ENCODE peak calls at places on chromosomes 1 and 21, in four cellular contexts. A, T, I and J are unnamed samples.

GRCh38 chr1:218900621-218901020 is 273.1 kb upstream of the LYPLAL1 start:
- DNase-seq in T (no peak), I (no peak), A (no peak), J (no peak)

GRCh38 chr1:57586842-57587241 is 163.0 kb upstream of the DAB1 start:
- DNase-seq in A (no peak), I (no peak), T (no peak), J (no peak)

GRCh38 chr1:58788259-58788658 is 4.4 kb upstream of the JUN start:
- DNase-seq in A (no peak), T (no peak), I (no peak), J (no peak)

GRCh38 chr21:32336711-32337110 is 38.1 kb downstream of the MRAP start:
- DNase-seq in I (no peak), T (peak), A (no peak), J (peak)

GRCh38 chr1:21622466-21623315 is 46.5 kb downstream of the RAP1GAP start:
- DNase-seq in T (peak), I (no peak), A (peak), J (peak)

GRCh38 chr1:162204129-162204882 is 134.8 kb downstream of the NOS1AP start:
- DNase-seq in I (peak), T (no peak), A (no peak), J (no peak)

GRCh38 chr21:44778094-44778493 is 23.5 kb downstream of the UBE2G2 start:
- DNase-seq in I (peak), T (no peak), A (no peak), J (no peak)

GRCh38 chr1:198681831-198682756 is 43.3 kb downstream of the PTPRC start:
- DNase-seq in I (peak), A (peak), T (peak), J (peak)

GRCh38 chr1:235105051-235106043 is 23.3 kb downstream of the TOMM20 start:
- DNase-seq in A (no peak), T (no peak), I (peak), J (no peak)

GRCh38 chr1:75470448-75470847 is 140.5 kb downstream of the SLC44A5 start:
- DNase-seq in T (no peak), A (no peak), I (no peak), J (no peak)

GRCh38 chr1:38551318-38551717 is 308.3 kb downstream of the RRAGC start:
- DNase-seq in T (no peak), I (no peak), A (no peak), J (no peak)

DNA sequence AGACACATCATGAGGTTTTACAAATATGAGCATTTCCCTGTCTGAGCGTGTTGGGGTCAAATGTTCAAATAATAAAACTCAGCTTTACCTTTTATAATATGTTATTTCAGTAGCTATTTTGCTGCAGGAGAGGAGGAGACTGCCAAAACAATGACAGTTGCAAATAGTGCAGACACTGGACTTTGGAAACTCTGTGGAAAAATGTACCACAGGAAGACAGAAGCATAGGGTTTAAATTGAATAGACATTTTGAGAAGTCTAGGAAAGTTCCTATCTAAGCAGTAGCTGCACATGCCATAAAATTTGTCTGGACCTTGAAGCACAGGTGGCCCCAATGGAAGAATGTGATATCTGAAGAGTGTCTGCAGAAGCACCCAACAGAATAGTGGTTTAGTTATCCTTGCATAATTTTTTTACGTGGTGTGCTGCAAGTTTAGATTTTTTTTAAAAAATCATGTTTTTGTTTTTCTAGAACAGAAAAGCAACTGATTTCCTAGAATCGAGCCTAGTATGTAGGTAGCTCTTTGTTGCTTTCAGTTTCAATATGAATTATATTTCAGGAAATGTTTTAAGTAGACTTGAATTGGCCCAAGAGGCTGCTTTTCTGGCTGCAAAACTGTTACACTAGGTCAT is 14.0 kb upstream of the GBP5 start:
- DNase-seq in A (no peak), I (no peak), T (no peak), J (no peak)
- H3K4me3 ChIP-seq in A (no peak), I (no peak), T (no peak), J (no peak)

GRCh38 chr1:13513885-13514546 is at the start of gene LRRC38:
- DNase-seq in I (no peak), A (peak), T (peak), J (peak)
- TF ChIP-seq EZH2 in I (no peak), A (no peak), T (no peak), J (no peak)

GRCh38 chr1:209936125-209936524 is 1.9 kb upstream of the SYT14 start:
- DNase-seq in T (no peak), I (no peak), A (no peak), J (no peak)

GRCh38 chr1:209937996-209938959 is at the start of gene SYT14:
- DNase-seq in A (peak), I (peak), T (peak), J (peak)
- H3K4me3 ChIP-seq in A (peak), I (peak), T (peak), J (peak)

DNA sequence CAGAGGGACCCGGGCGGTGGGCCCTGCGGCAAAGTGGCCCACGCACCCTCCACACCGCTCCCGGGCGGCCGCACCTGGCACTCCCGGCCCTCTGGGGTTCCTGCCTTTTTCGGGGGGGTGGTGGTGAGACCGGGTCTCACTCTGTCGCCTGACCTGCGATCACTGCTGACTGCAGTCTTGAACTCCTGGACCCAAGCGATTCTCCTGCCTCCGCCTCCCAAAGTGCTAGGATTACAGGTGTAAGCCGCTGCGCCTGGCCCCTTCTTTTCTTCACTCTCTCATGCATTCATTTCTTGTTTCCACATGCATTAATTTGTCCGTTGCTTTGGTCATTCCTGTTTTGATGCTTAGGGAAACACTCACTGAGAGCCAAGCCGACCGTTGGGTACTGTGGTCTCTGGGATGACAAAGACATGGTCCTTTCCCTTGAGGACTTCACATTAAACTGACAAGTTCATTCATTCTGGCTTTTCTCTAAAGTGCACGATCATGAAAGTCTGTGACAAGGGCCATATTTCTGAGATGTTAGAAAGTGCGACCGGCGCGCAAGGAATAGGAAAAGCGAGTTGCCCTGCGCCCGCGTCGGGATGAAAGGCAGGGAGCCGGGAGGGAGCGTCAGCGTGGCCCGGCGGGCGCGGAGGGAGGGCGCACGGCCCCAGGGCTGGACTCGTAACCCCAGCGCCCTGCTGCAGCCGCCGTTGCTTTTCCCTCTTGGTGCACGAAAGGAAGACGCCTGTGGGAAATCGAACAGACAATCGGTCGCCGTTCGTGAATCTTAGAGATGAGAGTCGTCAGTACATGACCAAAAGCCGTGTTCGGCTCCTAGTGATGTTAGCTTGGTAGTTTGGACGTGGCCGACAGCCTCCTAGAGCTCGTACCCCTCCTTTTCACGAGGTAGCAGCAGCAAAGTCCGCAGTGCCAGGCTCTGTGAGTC is 1.0 kb upstream of the MCOLN2 start:
- DNase-seq in A (peak), T (peak), I (peak), J (peak)
- TF ChIP-seq EZH2 in A (peak), T (no peak), I (peak), J (peak)

GRCh38 chr1:184974086-184974836 is at the start of gene NIBAN1:
- DNase-seq in I (peak), T (peak), A (peak), J (peak)

GRCh38 chr1:184973308-184974085 is 811 bp downstream of the NIBAN1 start:
- DNase-seq in I (peak), T (peak), A (peak), J (peak)

GRCh38 chr1:184972281-184973055 is 1.8 kb downstream of the NIBAN1 start:
- DNase-seq in A (no peak), T (peak), I (peak), J (peak)

GRCh38 chr1:184975208-184975875 is 1.0 kb upstream of the NIBAN1 start:
- DNase-seq in T (no peak), I (peak), A (no peak), J (no peak)

GRCh38 chr1:184974837-184975115 is 468 bp upstream of the NIBAN1 start:
- DNase-seq in T (no peak), I (no peak), A (no peak), J (no peak)
- H3K4me3 ChIP-seq in T (peak), I (peak), A (no peak), J (peak)

GRCh38 chr1:2271841-2272655 is 43.9 kb downstream of the SKI start:
- DNase-seq in T (no peak), I (no peak), A (peak), J (no peak)
- TF ChIP-seq EZH2 in T (no peak), I (no peak), A (no peak), J (no peak)

GRCh38 chr1:27605796-27606707 is 2.1 kb upstream of the AHDC1 start:
- DNase-seq in I (peak), A (peak), T (peak), J (peak)

GRCh38 chr1:27603320-27603961 is 503 bp downstream of the AHDC1 start:
- DNase-seq in T (no peak), A (peak), I (no peak), J (peak)

GRCh38 chr1:27603962-27604578 is at the start of gene AHDC1:
- DNase-seq in A (peak), I (peak), T (peak), J (peak)

GRCh38 chr1:27605300-27605766 is 1.4 kb upstream of the AHDC1 start:
- DNase-seq in I (no peak), T (no peak), A (no peak), J (no peak)

DNA sequence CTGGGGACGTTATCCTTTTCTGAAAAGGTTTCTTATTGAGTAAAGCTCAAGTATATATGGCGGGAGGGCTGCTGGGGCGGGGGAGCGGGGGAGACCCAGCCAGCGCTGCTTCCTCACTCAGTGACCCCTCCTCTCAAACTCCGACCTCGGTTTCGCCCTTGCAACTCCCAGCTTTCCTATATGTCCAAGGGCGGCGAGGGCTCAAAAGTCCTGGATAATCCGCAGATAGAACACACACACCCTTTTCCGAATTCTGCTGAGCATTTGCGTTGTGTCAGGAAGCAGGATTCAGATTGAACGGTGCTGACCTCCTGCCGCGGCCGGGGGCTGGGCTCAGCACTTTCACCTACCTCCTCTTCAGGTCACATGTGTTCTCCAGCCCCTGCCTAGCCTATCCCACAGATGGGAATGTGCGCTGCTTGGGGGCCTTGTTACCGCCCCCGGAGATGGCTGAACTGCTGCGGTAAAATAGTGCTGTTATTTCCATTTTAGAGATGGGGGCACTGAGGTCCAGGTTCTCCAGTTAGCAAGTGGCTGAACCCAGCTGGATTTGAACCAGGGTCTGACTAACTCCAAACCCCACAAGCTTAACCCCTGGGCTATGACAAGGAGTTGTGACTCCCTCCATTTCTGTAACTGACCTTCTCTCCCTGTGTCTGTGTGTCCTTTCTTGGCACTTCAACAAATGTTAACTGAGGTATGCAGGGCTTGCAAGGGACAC is 795 bp upstream of the AHDC1 start:
- DNase-seq in A (peak), I (no peak), T (no peak), J (no peak)
- H3K4me3 ChIP-seq in A (peak), I (no peak), T (peak), J (peak)

GRCh38 chr1:154499446-154499845 is 2.6 kb upstream of the TDRD10 start:
- DNase-seq in I (no peak), T (no peak), A (no peak), J (no peak)

GRCh38 chr1:154502742-154503111 is 515 bp upstream of the SHE start:
- DNase-seq in A (peak), I (no peak), T (no peak), J (no peak)

GRCh38 chr1:154502066-154502741 is at the start of the genes SHE and TDRD10:
- DNase-seq in A (peak), I (no peak), T (no peak), J (no peak)

GRCh38 chr1:154500533-154500932 is 1.5 kb upstream of the TDRD10 start:
- DNase-seq in A (no peak), I (no peak), T (no peak), J (no peak)

GRCh38 chr1:154501423-154502065 is 475 bp upstream of the TDRD10 start:
- DNase-seq in T (no peak), A (peak), I (no peak), J (no peak)
- TF ChIP-seq EZH2 in T (no peak), A (peak), I (peak), J (peak)

DNA sequence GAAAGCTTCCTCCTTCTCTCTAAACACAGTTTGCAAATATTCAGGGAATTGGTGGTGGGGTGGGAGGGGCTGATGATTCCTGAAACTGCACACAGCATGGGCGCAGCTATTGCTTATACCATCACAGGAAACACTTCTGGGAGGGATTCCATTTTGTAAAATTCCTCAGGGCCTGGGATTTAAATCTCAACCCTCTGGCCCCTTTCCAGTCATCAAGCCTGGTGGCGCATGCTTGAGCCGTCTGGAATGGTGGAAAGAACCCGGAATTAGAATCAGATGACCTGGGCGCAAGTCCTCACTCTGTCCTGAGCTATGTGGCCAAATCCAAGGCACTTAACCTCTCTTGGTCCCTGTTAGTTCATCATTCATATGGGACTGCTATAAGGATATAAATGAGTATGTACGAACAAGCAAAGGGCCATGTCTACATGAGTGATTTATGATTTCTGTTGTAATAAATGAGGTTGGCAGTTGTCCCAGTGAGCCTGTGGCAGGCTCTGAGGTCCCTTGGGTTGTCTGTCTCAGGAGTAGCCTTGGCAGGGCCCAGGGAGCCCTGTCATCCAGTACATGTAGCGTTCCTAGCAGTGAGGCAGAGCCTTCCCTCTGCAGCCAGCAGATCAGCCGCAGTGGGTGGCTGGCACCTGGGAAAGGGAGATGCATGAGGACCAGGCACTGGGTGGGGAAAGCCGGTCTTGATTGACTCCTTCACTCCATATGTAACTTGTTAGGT is 72.0 kb downstream of the MAN1C1 start:
- DNase-seq in A (no peak), I (peak), T (peak), J (peak)
- H3K4me3 ChIP-seq in A (no peak), I (no peak), T (no peak), J (no peak)